ENCODE peak calls at places on chromosome 1, in nine cellular contexts. F, R, U, T, G, S, O, Y and Z are unnamed samples.

GRCh38 chr1:47187226-47187925 is 2.5 kb downstream of the PDZK1IP1 start:
- DNase-seq in F (no peak), U (no peak), S (no peak), Y (no peak), T (peak; percentile 21), R (no peak), G (no peak), O (no peak), Z (peak; percentile 64)

GRCh38 chr1:97632776-97633175 is 288.1 kb downstream of the DPYD start:
- DNase-seq in T (no peak), F (no peak), U (no peak), S (no peak), R (no peak), O (no peak), Y (no peak), G (no peak), Z (no peak)

GRCh38 chr1:183043254-183043653 is 20.0 kb downstream of the LAMC1 start:
- DNase-seq in G (no peak), U (no peak), F (no peak), R (no peak), Y (no peak), O (no peak), T (no peak), S (no peak), Z (no peak)

GRCh38 chr1:196160066-196160795 is 448.0 kb downstream of the KCNT2 start:
- DNase-seq in T (no peak), S (no peak), F (no peak), G (no peak), R (no peak), Y (no peak), U (no peak), O (no peak), Z (no peak)

GRCh38 chr1:22709891-22710687 is 550 bp upstream of the EPHB2 start:
- DNase-seq in G (no peak), O (peak; percentile 61), U (no peak), R (peak; percentile 78), F (peak; percentile 38), S (peak; percentile 79), T (no peak), Y (peak; percentile 89), Z (no peak)

GRCh38 chr1:104463126-104463697 is 713.5 kb downstream of the AMY1C start:
- DNase-seq in G (no peak), F (no peak), Y (no peak), S (no peak), R (no peak), O (no peak), T (no peak), U (no peak), Z (no peak)

GRCh38 chr1:147214842-147215539 is 10.1 kb downstream of the FMO5 start:
- DNase-seq in S (no peak), R (no peak), G (no peak), U (no peak), T (no peak), F (no peak), Y (no peak), O (no peak), Z (no peak)

GRCh38 chr1:232600430-232601258 is 29.3 kb downstream of the SIPA1L2 start:
- DNase-seq in S (no peak), U (no peak), O (no peak), Y (no peak), G (no peak), R (no peak), T (no peak), F (no peak), Z (no peak)

GRCh38 chr1:53138991-53139884 is 3.2 kb downstream of the SLC1A7 start:
- DNase-seq in F (no peak), U (no peak), S (no peak), Y (no peak), R (no peak), G (no peak), T (no peak), O (no peak), Z (no peak)

GRCh38 chr1:161966076-161966475 is 57.6 kb downstream of the OLFML2B start:
- DNase-seq in F (no peak), R (no peak), T (no peak), G (no peak), U (no peak), O (no peak), S (no peak), Y (no peak), Z (no peak)

GRCh38 chr1:148318123-148318899 is 164.8 kb downstream of the PPIAL4G start:
- DNase-seq in S (peak; percentile 63), R (no peak), T (no peak), Y (no peak), U (no peak), F (no peak), O (no peak), G (no peak), Z (peak; percentile 89)

GRCh38 chr1:119631086-119631432 is 17.0 kb downstream of the ZNF697 start:
- DNase-seq in R (no peak), Y (no peak), G (no peak), O (no peak), T (no peak), U (no peak), S (no peak), F (no peak), Z (no peak)

GRCh38 chr1:89602871-89603404 is 30.0 kb upstream of the LRRC8C start:
- DNase-seq in T (no peak), F (no peak), G (no peak), U (no peak), O (no peak), S (no peak), Y (no peak), R (no peak), Z (no peak)

GRCh38 chr1:116232989-116233514 is 121.9 kb downstream of the MAB21L3 start:
- DNase-seq in S (no peak), T (no peak), U (no peak), O (no peak), R (no peak), G (no peak), F (no peak), Y (no peak), Z (no peak)

GRCh38 chr1:59136541-59137335 is 160.2 kb upstream of the FGGY start:
- DNase-seq in U (no peak), Y (no peak), S (no peak), G (no peak), O (no peak), T (no peak), F (no peak), R (no peak), Z (peak; percentile 19)

GRCh38 chr1:59015708-59016107 is 231.9 kb upstream of the JUN start:
- DNase-seq in S (no peak), U (no peak), Y (no peak), T (no peak), G (no peak), R (no peak), F (no peak), O (no peak), Z (no peak)

GRCh38 chr1:198497326-198498220 is 42.9 kb downstream of the ATP6V1G3 start:
- DNase-seq in O (no peak), G (no peak), F (no peak), U (no peak), R (no peak), Y (no peak), T (no peak), S (no peak), Z (no peak)

GRCh38 chr1:116375165-116375883 is 2.3 kb downstream of the ATP1A1 start:
- DNase-seq in Y (no peak), F (no peak), S (no peak), O (peak; percentile 37), R (no peak), G (no peak), U (no peak), T (no peak), Z (no peak)

GRCh38 chr1:180027949-180028445 is 73.4 kb downstream of the CEP350 start:
- DNase-seq in U (no peak), T (no peak), R (no peak), F (no peak), Y (no peak), S (no peak), O (no peak), G (no peak), Z (no peak)

GRCh38 chr1:169670836-169671235 is 40.6 kb downstream of the SELL start:
- DNase-seq in U (no peak), Y (no peak), T (no peak), F (no peak), R (no peak), O (no peak), G (no peak), S (no peak), Z (no peak)

GRCh38 chr1:169680377-169681019 is 30.9 kb downstream of the SELL start:
- DNase-seq in U (no peak), R (no peak), O (no peak), F (no peak), T (no peak), S (no peak), Y (no peak), G (no peak), Z (no peak)

GRCh38 chr1:169679692-169680091 is 31.7 kb downstream of the SELL start:
- DNase-seq in F (no peak), T (no peak), U (no peak), O (no peak), R (no peak), G (no peak), S (no peak), Y (no peak), Z (no peak)

GRCh38 chr1:169681094-169681493 is 30.3 kb downstream of the SELL start:
- DNase-seq in Y (no peak), U (no peak), S (no peak), F (no peak), T (no peak), O (no peak), G (no peak), R (no peak), Z (no peak)

GRCh38 chr1:169676001-169676400 is 35.4 kb downstream of the SELL start:
- DNase-seq in O (no peak), Y (no peak), G (no peak), F (no peak), T (peak; percentile 29), S (no peak), R (no peak), U (no peak), Z (no peak)
- H3K27ac ChIP-seq in O (no peak overlapping the region), Y (no peak overlapping the region), G (no peak overlapping the region), F (no peak overlapping the region), T (peak overlapping the region; percentile 37), S (no peak overlapping the region), R (no peak overlapping the region), U (no peak overlapping the region), Z (no peak overlapping the region)

GRCh38 chr1:212584092-212584886 is 24.3 kb upstream of the ATF3 start:
- DNase-seq in Y (no peak), R (no peak), G (no peak), F (no peak), U (no peak), O (no peak), T (no peak), S (no peak), Z (peak; percentile 88)
- H3K27me3 ChIP-seq in Y (peaks cover 7% of the 10 kb centered on the region), R (no peaks in the 10 kb centered on the region), G (no peaks in the 10 kb centered on the region), F (peaks cover 11% of the 10 kb centered on the region), U (peaks cover 12% of the 10 kb centered on the region), O (peaks cover 56% of the 10 kb centered on the region), T (peaks cover 8% of the 10 kb centered on the region), S (no peaks in the 10 kb centered on the region), Z (peaks cover 3% of the 10 kb centered on the region)

GRCh38 chr1:223846668-223847007 is 891 bp upstream of the TP53BP2 start:
- DNase-seq in F (no peak), G (no peak), R (peak; percentile 45), U (no peak), T (no peak), O (peak; percentile 63), S (peak; percentile 56), Y (peak; percentile 53), Z (no peak)
- TF ChIP-seq EP300 in F (no peak), G (no peak), R (no peak), U (no peak), T (no peak), O (no peak), S (no peak), Y (no peak), Z (no peak)

GRCh38 chr1:64874664-64875063 is 91.7 kb downstream of the JAK1 start:
- DNase-seq in T (no peak), O (no peak), S (no peak), R (no peak), F (no peak), Y (no peak), U (no peak), G (no peak), Z (no peak)
- H3K27ac ChIP-seq in T (no peak overlapping the region), O (no peak overlapping the region), S (no peak overlapping the region), R (no peak overlapping the region), F (no peak overlapping the region), Y (no peak overlapping the region), U (no peak overlapping the region), G (no peak overlapping the region), Z (no peak overlapping the region)